ENCODE peak calls at places on chromosomes 12 and 14, in nine cellular contexts. One of them, this sample, is unnamed.

GRCh38 chr12:116708826-116709756 is 28.8 kb downstream of the SPRING1 start:
- DNase-seq in RWPE1: peak; percentile 48
- DNase-seq in colonic mucosa: peak; percentile 59
- DNase-seq in A549: peak; percentile 65
- DNase-seq in prostate gland: peak; percentile 63
- DNase-seq in coronary artery: no peak
- DNase-seq in fibroblast of lung: peak; percentile 36
- DNase-seq in AG10803: peak; percentile 65
- DNase-seq in GM23338: peak; percentile 54
- DNase-seq in this sample: no peak

GRCh38 chr12:30823140-30823669 is 68.5 kb upstream of the CAPRIN2 start:
- DNase-seq in RWPE1: no peak
- DNase-seq in colonic mucosa: peak; percentile 44
- DNase-seq in A549: no peak
- DNase-seq in prostate gland: no peak
- DNase-seq in coronary artery: no peak
- DNase-seq in fibroblast of lung: peak; percentile 14
- DNase-seq in AG10803: no peak
- DNase-seq in GM23338: peak; percentile 72
- DNase-seq in this sample: no peak

GRCh38 chr14:95515523-95516517 is 630 bp downstream of the SYNE3 start:
- DNase-seq in RWPE1: no peak
- DNase-seq in colonic mucosa: peak; percentile 75
- DNase-seq in A549: peak; percentile 74
- DNase-seq in prostate gland: no peak
- DNase-seq in coronary artery: peak; percentile 87
- DNase-seq in fibroblast of lung: peak; percentile 52
- DNase-seq in AG10803: peak; percentile 46
- DNase-seq in GM23338: peak; percentile 78
- DNase-seq in this sample: peak; percentile 89

GRCh38 chr12:27652174-27652763 is 44.0 kb upstream of the REP15 start:
- DNase-seq in RWPE1: peak; percentile 65
- DNase-seq in colonic mucosa: peak; percentile 76
- DNase-seq in A549: peak; percentile 70
- DNase-seq in prostate gland: peak; percentile 78
- DNase-seq in coronary artery: no peak
- DNase-seq in fibroblast of lung: peak; percentile 66
- DNase-seq in AG10803: peak; percentile 80
- DNase-seq in GM23338: peak; percentile 95
- DNase-seq in this sample: no peak

GRCh38 chr12:58815235-58815634 is 105.1 kb downstream of the LRIG3 start:
- DNase-seq in RWPE1: no peak
- DNase-seq in colonic mucosa: no peak
- DNase-seq in A549: no peak
- DNase-seq in prostate gland: no peak
- DNase-seq in coronary artery: no peak
- DNase-seq in fibroblast of lung: no peak
- DNase-seq in AG10803: no peak
- DNase-seq in GM23338: no peak
- DNase-seq in this sample: no peak

GRCh38 chr14:80609055-80609454 is 332.5 kb downstream of the CEP128 start:
- DNase-seq in RWPE1: no peak
- DNase-seq in colonic mucosa: no peak
- DNase-seq in A549: no peak
- DNase-seq in prostate gland: no peak
- DNase-seq in coronary artery: no peak
- DNase-seq in fibroblast of lung: no peak
- DNase-seq in AG10803: no peak
- DNase-seq in GM23338: no peak
- DNase-seq in this sample: no peak

GRCh38 chr12:131643581-131644452 is 67.1 kb upstream of the SFSWAP start:
- DNase-seq in RWPE1: no peak
- DNase-seq in colonic mucosa: no peak
- DNase-seq in A549: no peak
- DNase-seq in prostate gland: no peak
- DNase-seq in coronary artery: no peak
- DNase-seq in fibroblast of lung: no peak
- DNase-seq in AG10803: no peak
- DNase-seq in GM23338: no peak
- DNase-seq in this sample: no peak

GRCh38 chr12:29230800-29231560 is 81.9 kb downstream of the FAR2 start:
- DNase-seq in RWPE1: no peak
- DNase-seq in colonic mucosa: no peak
- DNase-seq in A549: no peak
- DNase-seq in prostate gland: no peak
- DNase-seq in coronary artery: no peak
- DNase-seq in fibroblast of lung: no peak
- DNase-seq in AG10803: no peak
- DNase-seq in GM23338: no peak
- DNase-seq in this sample: no peak

GRCh38 chr14:25375639-25376038 is 325.7 kb upstream of the STXBP6 start:
- DNase-seq in RWPE1: no peak
- DNase-seq in colonic mucosa: no peak
- DNase-seq in A549: no peak
- DNase-seq in prostate gland: no peak
- DNase-seq in coronary artery: no peak
- DNase-seq in fibroblast of lung: no peak
- DNase-seq in AG10803: no peak
- DNase-seq in GM23338: no peak
- DNase-seq in this sample: no peak

DNA sequence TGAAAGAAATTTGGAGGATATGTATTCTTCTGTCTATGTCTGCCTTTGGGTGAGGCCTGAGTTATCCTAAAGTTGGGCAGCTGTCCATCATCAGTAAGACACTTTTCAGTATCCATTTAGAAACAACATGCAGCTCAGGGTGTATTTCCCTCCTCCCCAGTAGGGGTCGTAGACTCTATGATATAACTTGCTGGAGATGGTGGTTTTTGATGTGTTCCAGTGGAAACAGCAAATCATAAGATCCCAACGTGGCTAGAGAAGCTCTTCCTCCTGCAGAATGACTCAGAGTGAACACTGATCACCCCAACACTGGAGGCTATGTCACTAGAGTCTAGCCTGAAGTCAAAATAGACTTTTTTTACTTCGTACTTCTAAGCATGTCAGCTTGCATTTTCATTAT is 331.6 kb upstream of the STXBP6 start:
- DNase-seq in RWPE1: no peak
- DNase-seq in colonic mucosa: no peak
- DNase-seq in A549: no peak
- DNase-seq in prostate gland: no peak
- DNase-seq in coronary artery: no peak
- DNase-seq in fibroblast of lung: no peak
- DNase-seq in AG10803: no peak
- DNase-seq in GM23338: peak; percentile 52
- DNase-seq in this sample: no peak
- TF ChIP-seq CTCF in RWPE1: no peak
- TF ChIP-seq CTCF in colonic mucosa: no peak
- TF ChIP-seq CTCF in A549: no peak
- TF ChIP-seq CTCF in prostate gland: no peak
- TF ChIP-seq CTCF in coronary artery: no peak
- TF ChIP-seq CTCF in fibroblast of lung: no peak
- TF ChIP-seq CTCF in AG10803: peak; percentile 22
- TF ChIP-seq CTCF in GM23338: peak; percentile 34
- TF ChIP-seq CTCF in this sample: no peak

DNA sequence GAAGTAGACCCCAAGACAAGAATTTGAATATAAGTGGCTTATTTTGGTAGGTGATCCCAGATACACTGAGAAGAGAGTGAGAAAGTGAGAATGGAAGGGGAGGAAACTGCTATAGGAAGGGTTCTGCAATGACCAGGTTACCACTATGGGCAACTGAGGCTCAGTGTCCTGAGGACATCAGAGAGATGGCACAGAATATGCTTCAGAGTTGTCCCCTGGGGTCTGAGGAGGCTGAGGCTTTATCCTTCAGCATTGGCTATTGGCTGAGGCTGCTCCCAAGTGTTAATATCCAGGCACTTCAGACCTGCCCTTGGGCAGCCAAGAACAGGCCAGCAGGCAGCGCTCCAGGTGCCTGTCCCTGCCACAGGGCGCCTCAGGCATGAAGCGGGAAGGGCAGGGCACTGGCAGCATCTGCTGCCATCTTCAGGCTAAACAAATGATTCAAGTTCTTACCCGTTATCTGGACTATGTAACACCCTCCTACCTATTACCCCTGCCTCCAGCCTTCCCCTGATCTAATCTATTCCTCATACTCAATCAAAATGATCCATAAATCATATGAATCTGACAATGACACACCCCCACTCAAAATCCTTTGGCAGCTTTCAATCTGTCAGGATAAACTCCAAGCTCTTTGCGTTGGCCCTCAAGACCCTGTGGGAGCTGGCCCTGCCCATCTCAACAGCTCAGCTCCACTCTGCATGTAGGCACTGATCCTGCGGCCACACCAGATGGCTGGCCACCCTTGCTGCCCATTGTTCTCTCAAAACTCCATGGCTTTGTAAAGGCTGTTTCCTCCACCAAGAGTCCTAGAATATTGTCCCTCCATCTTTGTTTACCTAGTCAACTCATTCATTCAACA is 42.4 kb downstream of the CKAP4 start:
- DNase-seq in RWPE1: no peak
- DNase-seq in colonic mucosa: no peak
- DNase-seq in A549: no peak
- DNase-seq in prostate gland: no peak
- DNase-seq in coronary artery: no peak
- DNase-seq in fibroblast of lung: no peak
- DNase-seq in AG10803: peak; percentile 35
- DNase-seq in GM23338: peak; percentile 25
- DNase-seq in this sample: no peak
- TF ChIP-seq CTCF in RWPE1: no peak
- TF ChIP-seq CTCF in colonic mucosa: no peak
- TF ChIP-seq CTCF in A549: peak; percentile 36
- TF ChIP-seq CTCF in prostate gland: no peak
- TF ChIP-seq CTCF in coronary artery: no peak
- TF ChIP-seq CTCF in fibroblast of lung: no peak
- TF ChIP-seq CTCF in AG10803: peak; percentile 9
- TF ChIP-seq CTCF in GM23338: peak; percentile 52
- TF ChIP-seq CTCF in this sample: no peak

GRCh38 chr12:68824597-68825250 is 16.7 kb downstream of the MDM2 start:
- DNase-seq in RWPE1: no peak
- DNase-seq in colonic mucosa: no peak
- DNase-seq in A549: no peak
- DNase-seq in prostate gland: no peak
- DNase-seq in coronary artery: no peak
- DNase-seq in fibroblast of lung: no peak
- DNase-seq in AG10803: no peak
- DNase-seq in GM23338: no peak
- DNase-seq in this sample: no peak

GRCh38 chr12:68824131-68824530 is 16.2 kb downstream of the MDM2 start:
- DNase-seq in RWPE1: no peak
- DNase-seq in colonic mucosa: no peak
- DNase-seq in A549: no peak
- DNase-seq in prostate gland: no peak
- DNase-seq in coronary artery: no peak
- DNase-seq in fibroblast of lung: no peak
- DNase-seq in AG10803: no peak
- DNase-seq in GM23338: no peak
- DNase-seq in this sample: no peak

GRCh38 chr12:68823711-68824110 is 15.7 kb downstream of the MDM2 start:
- DNase-seq in RWPE1: no peak
- DNase-seq in colonic mucosa: no peak
- DNase-seq in A549: no peak
- DNase-seq in prostate gland: no peak
- DNase-seq in coronary artery: no peak
- DNase-seq in fibroblast of lung: peak; percentile 85
- DNase-seq in AG10803: no peak
- DNase-seq in GM23338: no peak
- DNase-seq in this sample: no peak

GRCh38 chr12:68825569-68826217 is 17.7 kb downstream of the MDM2 start:
- DNase-seq in RWPE1: no peak
- DNase-seq in colonic mucosa: no peak
- DNase-seq in A549: no peak
- DNase-seq in prostate gland: no peak
- DNase-seq in coronary artery: no peak
- DNase-seq in fibroblast of lung: no peak
- DNase-seq in AG10803: no peak
- DNase-seq in GM23338: no peak
- DNase-seq in this sample: no peak

DNA sequence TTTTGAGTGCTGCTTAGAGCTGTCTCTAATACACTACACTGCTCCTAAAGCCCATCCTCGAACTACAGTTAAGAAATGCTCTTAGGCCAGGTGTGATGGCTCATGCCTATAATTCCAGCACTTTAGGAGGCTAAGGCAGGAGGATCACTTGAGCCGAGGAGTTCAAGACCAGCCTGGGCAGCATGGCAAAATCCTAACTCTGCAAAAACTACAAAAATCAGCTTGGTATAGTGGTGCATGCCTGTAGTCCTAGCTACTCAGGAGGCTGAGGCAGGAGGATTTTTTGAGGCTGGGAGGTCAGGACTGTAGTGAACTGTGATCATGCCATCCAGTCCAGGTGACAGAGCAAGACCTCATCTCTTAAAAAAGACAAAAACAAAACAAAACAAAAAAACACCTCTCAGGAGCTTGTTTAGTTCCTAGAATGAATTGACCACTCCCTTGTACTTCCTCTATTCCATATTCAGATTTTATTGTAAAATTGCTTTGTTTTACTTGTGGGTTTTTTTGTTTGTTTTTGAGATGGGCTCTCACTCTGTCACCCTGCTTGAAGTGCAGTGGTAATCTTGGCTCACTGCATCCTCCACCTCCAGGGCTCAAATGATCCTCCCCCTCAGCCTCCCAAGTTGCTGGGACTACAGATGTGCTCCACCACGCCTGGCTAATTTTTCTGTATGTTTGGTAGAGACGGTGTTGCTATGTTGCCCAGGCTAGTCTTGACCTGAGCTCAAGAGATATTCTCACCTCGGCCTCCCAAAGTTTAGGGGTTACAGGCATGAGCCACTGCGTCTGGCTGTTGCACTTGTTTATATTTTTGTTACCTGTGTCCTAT is 13.6 kb downstream of the MDM2 start:
- DNase-seq in RWPE1: no peak
- DNase-seq in colonic mucosa: no peak
- DNase-seq in A549: no peak
- DNase-seq in prostate gland: no peak
- DNase-seq in coronary artery: no peak
- DNase-seq in fibroblast of lung: no peak
- DNase-seq in AG10803: no peak
- DNase-seq in GM23338: no peak
- DNase-seq in this sample: no peak
- TF ChIP-seq CTCF in RWPE1: no peak
- TF ChIP-seq CTCF in colonic mucosa: no peak
- TF ChIP-seq CTCF in A549: no peak
- TF ChIP-seq CTCF in prostate gland: no peak
- TF ChIP-seq CTCF in coronary artery: no peak
- TF ChIP-seq CTCF in fibroblast of lung: no peak
- TF ChIP-seq CTCF in AG10803: no peak
- TF ChIP-seq CTCF in GM23338: no peak
- TF ChIP-seq CTCF in this sample: no peak

DNA sequence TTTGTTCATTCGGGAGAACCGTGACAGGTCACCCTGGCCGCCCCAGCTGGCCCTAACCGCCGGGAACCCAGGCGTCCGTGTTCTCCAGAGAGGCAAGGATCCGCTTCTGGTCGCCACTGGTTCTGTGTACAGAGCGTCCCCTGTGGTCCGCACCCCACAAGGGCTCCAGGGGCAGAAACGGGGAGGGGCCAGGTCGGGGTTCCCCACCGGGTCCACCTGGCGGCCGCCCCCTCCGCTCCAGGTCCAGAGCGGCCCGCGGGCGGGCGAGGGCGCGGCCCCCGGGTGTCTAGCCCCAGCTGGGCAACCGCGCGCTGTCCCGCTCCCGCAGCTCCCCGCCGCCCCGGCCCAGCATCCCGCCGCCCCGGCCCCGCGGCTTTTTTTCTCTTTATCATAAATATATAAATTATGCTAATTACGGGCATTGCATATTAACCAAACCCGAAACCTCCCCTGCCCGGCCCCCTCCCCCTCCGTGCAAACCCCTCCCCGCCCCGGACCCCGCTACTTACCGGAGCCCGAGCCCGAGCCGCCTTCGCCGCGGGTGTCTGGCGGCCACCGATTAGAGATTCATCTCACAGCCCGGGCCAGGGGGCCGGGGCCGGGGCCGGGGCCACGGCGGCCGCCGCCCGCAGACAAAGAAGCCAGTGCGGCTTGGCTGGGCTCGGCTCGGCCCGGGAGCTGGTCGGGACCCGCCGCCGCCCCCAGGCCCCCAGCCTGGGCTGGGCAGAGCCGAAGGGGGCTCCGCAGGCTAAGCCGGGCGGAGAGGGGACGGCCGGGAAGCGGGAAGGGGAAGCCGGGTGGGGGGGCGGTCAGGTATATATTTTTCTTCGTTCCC is 512 bp downstream of the POU6F1 start:
- DNase-seq in RWPE1: peak; percentile 46
- DNase-seq in colonic mucosa: peak; percentile 52
- DNase-seq in A549: peak; percentile 79
- DNase-seq in prostate gland: peak; percentile 48
- DNase-seq in coronary artery: peak; percentile 82
- DNase-seq in fibroblast of lung: peak; percentile 15
- DNase-seq in AG10803: no peak
- DNase-seq in GM23338: peak; percentile 65
- DNase-seq in this sample: peak; percentile 63
- TF ChIP-seq CTCF in RWPE1: peak; percentile 17
- TF ChIP-seq CTCF in colonic mucosa: no peak
- TF ChIP-seq CTCF in A549: peak; percentile 32
- TF ChIP-seq CTCF in prostate gland: no peak
- TF ChIP-seq CTCF in coronary artery: no peak
- TF ChIP-seq CTCF in fibroblast of lung: peak; percentile 15
- TF ChIP-seq CTCF in AG10803: peak; percentile 28
- TF ChIP-seq CTCF in GM23338: peak; percentile 54
- TF ChIP-seq CTCF in this sample: no peak

This sample was measured in CD14-positive monocyte.